ENCODE peak calls at places on chromosomes 16 and 17, in four cellular contexts. One of them, this sample, is unnamed.

GRCh38 chr17:42277342-42277712 is 1.1 kb upstream of the STAT5B start:
- DNase-seq in GM12878: no peak
- DNase-seq in H1: no peak
- DNase-seq in K562: no peak
- DNase-seq in this sample: no peak

GRCh38 chr17:31820691-31821435 is 38.2 kb downstream of the COPRS start:
- DNase-seq in GM12878: no peak
- DNase-seq in K562: no peak
- DNase-seq in H1: no peak
- DNase-seq in this sample: no peak

GRCh38 chr16:12314786-12315185 is 338.3 kb downstream of the SNX29 start:
- DNase-seq in H1: no peak
- DNase-seq in GM12878: no peak
- DNase-seq in K562: no peak
- DNase-seq in this sample: no peak

GRCh38 chr16:24723663-24724062 is 5.8 kb upstream of the TNRC6A start:
- DNase-seq in H1: no peak
- DNase-seq in GM12878: no peak
- DNase-seq in K562: no peak
- DNase-seq in this sample: no peak

GRCh38 chr16:31455601-31456314 is 3.5 kb upstream of the ARMC5 start:
- DNase-seq in K562: peak
- DNase-seq in H1: peak
- DNase-seq in GM12878: no peak
- DNase-seq in this sample: no peak

GRCh38 chr17:79993390-79994221 is 42.1 kb downstream of the TBC1D16 start:
- DNase-seq in H1: no peak
- DNase-seq in K562: no peak
- DNase-seq in GM12878: no peak
- DNase-seq in this sample: no peak

GRCh38 chr17:40063915-40064531 is 1.3 kb downstream of the THRA start:
- DNase-seq in GM12878: no peak
- DNase-seq in H1: no peak
- DNase-seq in K562: no peak
- DNase-seq in this sample: no peak

GRCh38 chr17:72976971-72977767 is 115.3 kb downstream of the SLC39A11 start:
- DNase-seq in H1: no peak
- DNase-seq in GM12878: peak
- DNase-seq in K562: peak
- DNase-seq in this sample: peak

GRCh38 chr16:77211880-77212735 is 12.9 kb downstream of the SYCE1L start:
- DNase-seq in K562: peak
- DNase-seq in H1: peak
- DNase-seq in GM12878: no peak
- DNase-seq in this sample: no peak

GRCh38 chr16:24070851-24071250 is 185.3 kb upstream of the CACNG3 start:
- DNase-seq in K562: peak
- DNase-seq in GM12878: peak
- DNase-seq in H1: peak
- DNase-seq in this sample: peak

DNA sequence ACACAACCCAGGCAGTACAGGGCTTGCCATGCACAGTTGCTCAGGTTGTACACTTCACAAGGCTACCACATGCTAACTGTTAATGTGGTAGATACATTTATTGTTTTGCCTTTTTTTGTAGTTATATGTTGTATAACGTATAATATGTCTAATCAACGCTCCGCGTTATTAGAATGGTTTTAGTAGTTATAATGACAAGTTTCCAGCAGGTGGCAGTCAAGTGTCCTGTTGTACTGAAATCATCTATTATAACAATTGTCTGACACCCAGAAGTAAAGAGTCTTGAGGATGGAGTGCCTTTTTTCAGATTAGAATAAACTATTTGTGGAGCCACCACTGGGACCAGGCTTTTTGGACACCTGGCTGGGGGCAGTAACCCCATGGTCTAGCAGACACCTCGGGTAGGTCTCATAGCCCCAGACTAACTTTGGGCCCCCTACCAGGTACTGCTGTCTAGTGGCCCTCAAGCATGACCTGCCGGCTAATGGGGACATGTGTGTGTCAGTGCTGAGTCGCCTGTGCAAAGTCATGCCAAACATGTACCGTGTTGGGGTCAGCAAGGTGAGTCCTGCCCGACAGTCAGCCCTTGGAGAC is 32.8 kb downstream of the MYO15A start:
- DNase-seq in K562: peak
- DNase-seq in H1: peak
- DNase-seq in GM12878: no peak
- DNase-seq in this sample: no peak
- TF ChIP-seq ZNF274 in K562: no peak
- TF ChIP-seq ZNF274 in H1: no peak
- TF ChIP-seq ZNF274 in GM12878: no peak
- TF ChIP-seq ZNF274 in this sample: no peak

GRCh38 chr16:85037050-85037410 is 9.4 kb downstream of the KIAA0513 start:
- DNase-seq in K562: no peak
- DNase-seq in H1: no peak
- DNase-seq in GM12878: no peak
- DNase-seq in this sample: peak
- TF ChIP-seq EGR1 in K562: no peak
- TF ChIP-seq EGR1 in H1: no peak
- TF ChIP-seq EGR1 in GM12878: no peak
- TF ChIP-seq EGR1 in this sample: no peak

GRCh38 chr16:87555647-87556046 is 46.7 kb upstream of the JPH3 start:
- DNase-seq in H1: no peak
- DNase-seq in GM12878: no peak
- DNase-seq in K562: no peak
- DNase-seq in this sample: no peak

GRCh38 chr16:87554754-87555427 is 47.4 kb upstream of the JPH3 start:
- DNase-seq in K562: no peak
- DNase-seq in H1: no peak
- DNase-seq in GM12878: no peak
- DNase-seq in this sample: no peak

GRCh38 chr16:87559976-87560375 is 42.3 kb upstream of the JPH3 start:
- DNase-seq in H1: no peak
- DNase-seq in GM12878: no peak
- DNase-seq in K562: no peak
- DNase-seq in this sample: no peak

GRCh38 chr16:87558682-87559081 is 43.6 kb upstream of the JPH3 start:
- DNase-seq in H1: no peak
- DNase-seq in GM12878: no peak
- DNase-seq in K562: no peak
- DNase-seq in this sample: no peak

DNA sequence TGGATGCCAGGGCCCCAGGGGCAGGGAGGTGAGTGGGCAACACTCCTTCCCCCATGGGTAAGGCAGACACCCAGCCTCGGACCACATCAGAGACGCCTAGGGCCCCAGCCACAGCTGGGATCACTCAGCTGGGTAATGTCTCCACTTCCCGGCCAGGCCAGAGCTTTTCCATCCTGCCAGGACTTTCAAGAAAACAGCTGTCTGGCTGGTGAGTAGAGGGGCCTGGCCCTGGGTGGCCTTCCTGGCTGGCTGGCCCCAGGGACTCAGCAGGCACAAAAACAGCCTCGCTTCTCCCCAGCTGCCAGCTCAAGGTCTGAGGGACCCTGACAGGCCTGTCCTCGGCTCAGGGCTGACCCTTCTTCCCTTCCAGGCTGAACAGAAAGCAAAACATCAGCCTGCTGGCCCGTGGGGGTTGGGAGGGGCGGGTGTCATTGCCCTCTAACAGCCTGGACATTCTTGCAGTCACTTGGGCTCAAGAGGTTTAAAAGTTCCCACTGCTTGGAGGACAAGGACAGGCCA is 45.3 kb upstream of the JPH3 start:
- DNase-seq in K562: no peak
- DNase-seq in GM12878: no peak
- DNase-seq in H1: no peak
- DNase-seq in this sample: no peak
- TF ChIP-seq POLR2AphosphoS5 in K562: no peak
- TF ChIP-seq POLR2AphosphoS5 in GM12878: no peak
- TF ChIP-seq POLR2AphosphoS5 in H1: no peak
- TF ChIP-seq POLR2AphosphoS5 in this sample: no peak

GRCh38 chr17:28983286-28984240 is 22.3 kb downstream of the SEZ6 start:
- DNase-seq in GM12878: no peak
- DNase-seq in K562: no peak
- DNase-seq in H1: no peak
- DNase-seq in this sample: no peak

GRCh38 chr17:28978565-28978964 is 27.2 kb upstream of the PHF12 start:
- DNase-seq in H1: no peak
- DNase-seq in K562: no peak
- DNase-seq in GM12878: no peak
- DNase-seq in this sample: no peak

GRCh38 chr17:28985950-28986713 is 19.7 kb downstream of the SEZ6 start:
- DNase-seq in K562: no peak
- DNase-seq in H1: peak
- DNase-seq in GM12878: no peak
- DNase-seq in this sample: no peak

GRCh38 chr17:28978016-28978415 is 26.7 kb upstream of the PHF12 start:
- DNase-seq in H1: no peak
- DNase-seq in GM12878: no peak
- DNase-seq in K562: no peak
- DNase-seq in this sample: no peak

DNA sequence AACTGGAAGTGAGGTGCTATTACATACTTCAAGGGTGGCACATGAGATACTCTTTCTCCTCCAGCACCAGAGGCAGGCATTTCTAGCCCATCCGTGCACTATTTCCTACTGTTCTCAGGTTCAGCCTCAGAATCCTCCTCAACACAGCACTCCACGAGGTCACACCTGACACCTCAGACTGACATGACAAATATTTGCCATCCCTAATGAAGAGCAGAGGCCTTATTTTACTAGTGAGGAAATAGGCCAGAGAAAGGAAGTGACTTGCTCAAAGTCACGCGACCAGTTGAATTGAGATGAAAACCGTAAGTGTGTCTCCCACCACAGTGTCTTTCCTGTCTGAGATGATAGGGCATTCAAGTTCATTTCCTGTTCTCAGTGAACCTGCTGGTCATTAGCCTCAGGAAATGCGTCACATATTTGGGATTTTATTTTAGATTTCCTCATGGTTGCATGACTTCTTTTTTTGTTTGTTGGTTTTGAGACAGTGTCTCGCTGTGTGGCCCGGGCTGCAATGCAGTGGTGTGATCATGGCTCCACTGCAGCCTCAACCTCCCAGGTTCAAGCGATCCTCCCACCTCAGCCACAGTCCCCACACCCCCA is 23.5 kb downstream of the SEZ6 start:
- DNase-seq in H1: no peak
- DNase-seq in K562: no peak
- DNase-seq in GM12878: peak
- DNase-seq in this sample: no peak
- TF ChIP-seq ZNF274 in H1: no peak
- TF ChIP-seq ZNF274 in K562: no peak
- TF ChIP-seq ZNF274 in GM12878: no peak
- TF ChIP-seq ZNF274 in this sample: no peak